ENCODE peak calls at places on chromosome 21, in nine cellular contexts. S, K, L, M, O, G, Y, X and N are unnamed samples.

GRCh38 chr21:31408306-31409088 is 64.4 kb upstream of the TIAM1 start:
- DNase-seq in S (no peak), K (no peak), L (no peak), M (no peak), O (no peak), G (no peak), Y (no peak), X (no peak), N (no peak)

GRCh38 chr21:17730782-17731181 is 88.4 kb downstream of the C21orf91 start:
- DNase-seq in S (no peak), K (no peak), L (no peak), M (no peak), O (no peak), G (peak; percentile 7), Y (no peak), X (no peak), N (no peak)

GRCh38 chr21:32155226-32155625 is 123.6 kb downstream of the MIS18A start:
- DNase-seq in S (no peak), K (no peak), L (no peak), M (no peak), O (no peak), G (no peak), Y (no peak), X (no peak), N (no peak)

GRCh38 chr21:14603202-14603601 is 57.1 kb upstream of the SAMSN1 start:
- DNase-seq in S (no peak), K (no peak), L (peak; percentile 50), M (no peak), O (no peak), G (peak; percentile 78), Y (no peak), X (peak; percentile 13), N (no peak)

GRCh38 chr21:39094847-39095525 is 88.3 kb downstream of the PSMG1 start:
- DNase-seq in S (no peak), K (no peak), L (peak; percentile 54), M (no peak), O (no peak), G (peak; percentile 12), Y (no peak), X (peak; percentile 93), N (no peak)

GRCh38 chr21:33238565-33239255 is 9.0 kb downstream of the IFNAR2 start:
- DNase-seq in S (no peak), K (no peak), L (no peak), M (no peak), O (peak; percentile 31), G (peak; percentile 34), Y (no peak), X (no peak), N (no peak)

GRCh38 chr21:16084776-16085364 is 355.1 kb downstream of the USP25 start:
- DNase-seq in S (peak; percentile 45), K (no peak), L (no peak), M (no peak), O (no peak), G (no peak), Y (peak; percentile 48), X (peak; percentile 70), N (peak; percentile 35)

GRCh38 chr21:39852726-39853510 is 14.3 kb upstream of the PCP4 start:
- DNase-seq in S (no peak), K (no peak), L (no peak), M (no peak), O (no peak), G (no peak), Y (no peak), X (no peak), N (peak; percentile 27)

GRCh38 chr21:38243732-38244406 is 12.9 kb upstream of the KCNJ15 start:
- DNase-seq in S (no peak), K (no peak), L (no peak), M (no peak), O (no peak), G (no peak), Y (no peak), X (no peak), N (no peak)

GRCh38 chr21:29343517-29343916 is 44.8 kb downstream of the BACH1 start:
- DNase-seq in S (no peak), K (no peak), L (no peak), M (no peak), O (no peak), G (peak; percentile 72), Y (no peak), X (peak; percentile 94), N (no peak)

GRCh38 chr21:27371688-27372331 is 404.9 kb upstream of the ADAMTS5 start:
- DNase-seq in S (no peak), K (no peak), L (no peak), M (no peak), O (no peak), G (peak; percentile 29), Y (no peak), X (peak; percentile 71), N (no peak)

GRCh38 chr21:37916795-37917142 is 512 bp upstream of the KCNJ6 start:
- DNase-seq in S (no peak), K (no peak), L (peak; percentile 59), M (no peak), O (no peak), G (no peak), Y (no peak), X (no peak), N (no peak)

GRCh38 chr21:33241846-33242245 is 12.1 kb downstream of the IFNAR2 start:
- DNase-seq in S (no peak), K (no peak), L (no peak), M (no peak), O (no peak), G (no peak), Y (no peak), X (no peak), N (no peak)

GRCh38 chr21:20259035-20259867 is 739.0 kb upstream of the NCAM2 start:
- DNase-seq in S (no peak), K (no peak), L (peak; percentile 52), M (no peak), O (no peak), G (no peak), Y (no peak), X (no peak), N (no peak)

GRCh38 chr21:40606341-40606740 is 240.6 kb downstream of the DSCAM start:
- DNase-seq in S (no peak), K (no peak), L (no peak), M (no peak), O (no peak), G (no peak), Y (no peak), X (no peak), N (no peak)

GRCh38 chr21:26843912-26844257 is 1.3 kb downstream of the ADAMTS1 start:
- DNase-seq in S (no peak), K (no peak), L (no peak), M (no peak), O (no peak), G (no peak), Y (no peak), X (peak; percentile 55), N (no peak)

GRCh38 chr21:29407571-29407970 is 108.8 kb downstream of the BACH1 start:
- DNase-seq in S (no peak), K (no peak), L (no peak), M (no peak), O (no peak), G (no peak), Y (no peak), X (no peak), N (no peak)

GRCh38 chr21:29218749-29219148 is 80.0 kb upstream of the BACH1 start:
- DNase-seq in S (no peak), K (no peak), L (no peak), M (no peak), O (peak; percentile 38), G (no peak), Y (no peak), X (no peak), N (no peak)

GRCh38 chr21:30710499-30710898 is 8.1 kb downstream of the KRTAP21-3 start:
- DNase-seq in S (no peak), K (no peak), L (no peak), M (no peak), O (no peak), G (no peak), Y (no peak), X (no peak), N (no peak)

DNA sequence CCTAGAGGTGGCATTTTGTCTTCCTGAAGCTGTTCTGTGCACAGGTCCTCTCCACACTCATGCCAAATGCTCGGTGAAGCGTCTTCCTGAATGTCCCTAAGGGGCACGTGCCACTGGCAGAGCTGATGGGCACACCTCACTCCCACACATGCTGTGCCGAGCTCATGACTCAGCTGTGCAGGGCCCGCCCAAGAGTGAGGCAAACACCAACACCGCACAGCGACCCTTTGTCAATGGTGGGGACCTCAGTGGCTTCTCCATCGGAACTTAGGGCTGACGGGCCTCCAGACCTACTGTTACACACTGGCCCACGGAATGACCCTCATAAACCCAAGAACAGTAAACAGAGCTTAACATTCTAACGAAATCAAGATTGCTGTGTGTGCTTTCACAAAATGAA is 89.2 kb downstream of the SIM2 start:
- DNase-seq in S (no peak), K (no peak), L (no peak), M (no peak), O (peak; percentile 69), G (no peak), Y (no peak), X (no peak), N (no peak)
- TF ChIP-seq POLR2A in S (no peak), K (no peak), L (no peak), M (no peak), O (peak; percentile 11), G (no peak), Y (no peak), X (no peak), N (no peak)

DNA sequence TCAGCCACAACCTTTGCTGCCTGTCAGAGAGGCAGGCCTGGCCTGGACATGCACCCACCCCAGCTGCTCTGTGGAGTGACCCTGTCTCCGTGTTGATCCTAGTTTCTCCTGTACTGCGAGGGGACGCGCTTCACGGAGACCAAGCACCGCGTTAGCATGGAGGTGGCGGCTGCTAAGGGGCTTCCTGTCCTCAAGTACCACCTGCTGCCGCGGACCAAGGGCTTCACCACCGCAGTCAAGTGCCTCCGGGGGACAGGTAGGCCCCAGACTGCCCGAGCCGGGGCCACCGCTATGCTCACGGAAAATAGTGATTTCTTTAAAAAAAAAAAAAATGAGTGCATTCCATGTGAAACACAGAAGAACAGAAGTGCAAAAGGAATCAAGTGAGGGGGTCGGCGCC is 41.6 kb upstream of the TRAPPC10 start:
- DNase-seq in S (no peak), K (no peak), L (no peak), M (no peak), O (no peak), G (no peak), Y (no peak), X (no peak), N (no peak)
- H3K27ac ChIP-seq in S (no peak overlapping the region), K (no peak overlapping the region), L (no peak overlapping the region), M (no peak overlapping the region), O (no peak overlapping the region), G (no peak overlapping the region), Y (no peak overlapping the region), X (no peak overlapping the region), N (no peak overlapping the region)

GRCh38 chr21:45404726-45405270 is at the start of gene COL18A1:
- DNase-seq in S (no peak), K (no peak), L (peak; percentile 71), M (no peak), O (peak; percentile 29), G (peak; percentile 39), Y (peak; percentile 87), X (peak; percentile 42), N (peak; percentile 68)
- TF ChIP-seq POLR2A in S (no peak), K (no peak), L (no peak), M (peak; percentile 38), O (no peak), G (no peak), Y (no peak), X (peak; percentile 29), N (peak; percentile 28)

DNA sequence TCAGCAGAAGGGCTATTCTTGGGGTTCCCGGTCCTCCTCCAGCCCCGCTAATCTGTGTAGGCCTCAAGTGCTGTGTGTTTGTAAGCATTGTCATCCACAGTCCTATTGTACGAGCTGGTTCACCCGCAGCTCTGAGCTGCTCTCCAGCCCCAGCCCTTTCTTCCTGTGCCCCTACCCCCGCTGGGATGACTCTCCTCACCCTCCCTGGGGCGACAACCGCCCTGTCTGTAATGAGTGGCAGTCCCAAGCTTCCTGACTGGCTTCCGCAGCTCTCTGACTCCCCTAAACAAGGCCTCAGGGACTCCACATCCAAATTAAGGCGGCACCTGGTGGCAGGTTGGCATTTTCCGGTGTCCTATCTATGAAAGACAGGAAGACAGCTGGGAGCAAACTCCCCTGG is 45.8 kb downstream of the TFF3 start:
- DNase-seq in S (no peak), K (no peak), L (no peak), M (no peak), O (no peak), G (no peak), Y (no peak), X (no peak), N (no peak)
- H3K27ac ChIP-seq in S (no peak overlapping the region), K (no peak overlapping the region), L (no peak overlapping the region), M (no peak overlapping the region), O (no peak overlapping the region), G (no peak overlapping the region), Y (no peak overlapping the region), X (no peak overlapping the region), N (no peak overlapping the region)